ENCODE peak calls at places on chromosomes 4 and X, in ten cellular contexts. P is SK-N-DZ; W is GM03348; E is NCI-H524; L is A172; R is kidney epithelial cell; G is stimulated activated CD4-positive, alpha-beta T cell treated with anti-CD3 and anti-CD28 coated beads, Interleukin-4, amount 100 ng/mL, for 24 hours; Z is GM20000; V is thoracic aorta; X is stimulated activated CD8-positive, alpha-beta memory T cell treated with anti-CD3 and anti-CD28 coated beads, Interleukin-15, amount 100 ng/mL, for 24 hours. H is an unnamed sample.
A peak's percentile ranks its signal among the peaks of the same experiment; 100 is the strongest.

GRCh38 chrX:150268839-150269238 is 94.3 kb upstream of the MAMLD1 start:
- DNase-seq in W (no peak), G (no peak), E (no peak), Z (no peak), R (no peak), V (no peak), P (no peak), L (no peak), X (no peak), H (no peak)

GRCh38 chrX:57906790-57907189 is 3.5 kb downstream of the ZXDA start:
- DNase-seq in X (no peak), Z (no peak), E (no peak), L (peak; percentile 16), V (no peak), R (no peak), G (no peak), W (peak; percentile 30), P (no peak), H (no peak)

GRCh38 chr4:168610911-168611530 is 114.2 kb downstream of the PALLD start:
- DNase-seq in P (no peak), V (no peak), W (peak; percentile 40), L (no peak), E (no peak), G (no peak), X (no peak), Z (no peak), R (no peak), H (peak; percentile 21)

GRCh38 chrX:133335027-133335426 is 80.3 kb downstream of the GPC4 start:
- DNase-seq in R (no peak), E (peak; percentile 62), L (peak; percentile 11), Z (peak; percentile 1), P (no peak), W (peak; percentile 50), X (no peak), G (no peak), V (no peak), H (peak; percentile 63)

GRCh38 chrX:13420545-13421183 is 100.8 kb upstream of the ATXN3L start:
- DNase-seq in X (no peak), G (no peak), L (no peak), R (no peak), P (no peak), Z (no peak), V (no peak), E (no peak), W (no peak), H (no peak)

GRCh38 chr4:24781999-24782745 is 13.2 kb upstream of the SOD3 start:
- DNase-seq in G (no peak), X (no peak), Z (no peak), W (no peak), P (no peak), L (peak; percentile 53), R (no peak), V (no peak), E (no peak), H (no peak)

GRCh38 chrX:29419774-29420553 is 795.4 kb upstream of the MAGEB2 start:
- DNase-seq in Z (no peak), X (no peak), E (no peak), W (peak; percentile 2), L (peak; percentile 95), R (no peak), P (no peak), V (no peak), G (no peak), H (no peak)

GRCh38 chrX:140767646-140768045 is 58.1 kb downstream of the LINC00632 start:
- DNase-seq in G (no peak), W (no peak), Z (no peak), X (no peak), R (no peak), V (no peak), L (peak; percentile 1), P (no peak), E (no peak), H (no peak)

GRCh38 chr4:161457906-161458305 is 705.9 kb downstream of the FSTL5 start:
- DNase-seq in G (no peak), X (no peak), L (no peak), E (no peak), R (no peak), V (no peak), P (no peak), Z (no peak), W (no peak), H (no peak)

GRCh38 chr4:40379248-40379647 is 44.1 kb downstream of the CHRNA9 start:
- DNase-seq in W (no peak), E (no peak), X (no peak), L (no peak), R (no peak), V (no peak), P (no peak), G (no peak), Z (no peak), H (no peak)

GRCh38 chr4:176744091-176744490 is 48.6 kb downstream of the VEGFC start:
- DNase-seq in Z (no peak), X (no peak), E (no peak), G (no peak), V (no peak), R (no peak), L (no peak), P (no peak), W (no peak), H (no peak)

GRCh38 chr4:182264139-182264752 is 21.0 kb downstream of the TENM3 start:
- DNase-seq in L (no peak), R (no peak), V (no peak), Z (no peak), G (no peak), P (no peak), E (no peak), X (no peak), W (no peak), H (no peak)

GRCh38 chr4:14841801-14842748 is 160.2 kb upstream of the CPEB2 start:
- DNase-seq in P (no peak), W (no peak), E (peak; percentile 57), G (no peak), L (peak; percentile 81), X (no peak), Z (no peak), R (no peak), V (no peak), H (peak; percentile 41)

GRCh38 chr4:6750302-6751221 is 32.0 kb upstream of the KIAA0232 start:
- DNase-seq in W (no peak), P (no peak), Z (no peak), G (no peak), E (no peak), L (no peak), V (no peak), R (no peak), X (no peak), H (no peak)

GRCh38 chr4:138681000-138681604 is 334.5 kb upstream of the NOCT start:
- DNase-seq in X (peak; percentile 60), P (peak; percentile 65), W (peak; percentile 76), R (no peak), Z (peak; percentile 49), G (peak; percentile 76), E (peak; percentile 61), V (peak; percentile 24), L (peak; percentile 76), H (peak; percentile 85)

GRCh38 chr4:29277381-29277780 is 1442.8 kb upstream of the PCDH7 start:
- DNase-seq in X (no peak), W (peak; percentile 11), V (no peak), L (peak; percentile 47), E (no peak), R (no peak), G (no peak), P (no peak), Z (no peak), H (no peak)

GRCh38 chr4:56374956-56375355 is 12.3 kb downstream of the AASDH start:
- DNase-seq in X (no peak), L (no peak), G (no peak), P (no peak), E (no peak), V (no peak), W (no peak), Z (no peak), R (no peak), H (peak; percentile 12)

GRCh38 chrX:120793098-120793497 is 82.6 kb downstream of the CT47B1 start:
- DNase-seq in L (no peak), W (no peak), R (no peak), X (no peak), V (no peak), P (no peak), Z (no peak), G (no peak), E (no peak), H (no peak)

GRCh38 chrX:64204252-64204651 is 1.3 kb downstream of the AMER1 start:
- DNase-seq in X (no peak), P (no peak), Z (no peak), V (no peak), R (no peak), L (no peak), E (no peak), G (no peak), W (no peak), H (peak; percentile 16)

GRCh38 chr4:149145803-149146202 is 669.8 kb downstream of the IQCM start:
- DNase-seq in E (peak; percentile 11), P (no peak), X (no peak), L (peak; percentile 30), V (no peak), Z (no peak), R (peak; percentile 16), W (peak; percentile 50), G (no peak), H (peak; percentile 51)

GRCh38 chrX:55522577-55523254 is 33.1 kb upstream of the USP51 start:
- DNase-seq in W (no peak), P (no peak), X (no peak), E (no peak), Z (no peak), R (no peak), V (no peak), L (no peak), G (no peak), H (no peak)

GRCh38 chrX:47224266-47224895 is 5.9 kb downstream of the CDK16 start:
- DNase-seq in W (no peak), X (no peak), V (no peak), Z (no peak), L (no peak), G (no peak), P (no peak), R (no peak), E (no peak), H (no peak)

GRCh38 chr4:182752158-182752910 is 164.9 kb downstream of the DCTD start:
- DNase-seq in E (no peak), X (no peak), V (no peak), P (no peak), W (peak; percentile 87), R (peak; percentile 31), G (no peak), L (peak; percentile 82), Z (no peak), H (no peak)

GRCh38 chr4:174669278-174669677 is 147.0 kb upstream of the HPGD start:
- DNase-seq in P (no peak), V (no peak), L (peak; percentile 89), X (no peak), Z (no peak), G (no peak), W (peak; percentile 76), E (no peak), R (peak; percentile 70), H (no peak)

GRCh38 chrX:47180346-47180745 is 13.3 kb upstream of the UBA1 start:
- DNase-seq in P (no peak), E (no peak), Z (no peak), G (no peak), L (no peak), V (no peak), X (no peak), R (no peak), W (no peak), H (no peak)

GRCh38 chr4:87896020-87896621 is 63.4 kb downstream of the MEPE start:
- DNase-seq in E (no peak), Z (no peak), G (peak; percentile 3), X (no peak), W (peak; percentile 87), V (no peak), L (peak; percentile 95), P (no peak), R (peak; percentile 87), H (no peak)

GRCh38 chr4:185224597-185224996 is 15.2 kb downstream of the SNX25 start:
- DNase-seq in Z (no peak), G (no peak), P (no peak), V (no peak), E (no peak), W (no peak), X (no peak), R (no peak), L (no peak), H (no peak)

GRCh38 chrX:68921937-68922456 is 93.2 kb downstream of the EFNB1 start:
- DNase-seq in Z (no peak), G (no peak), W (no peak), R (no peak), E (peak; percentile 10), V (no peak), L (no peak), X (no peak), P (no peak), H (no peak)